ENCODE peak calls at places on chromosome 22, in seven cellular contexts. B is left ventricle myocardium inferior, E is A673, N is A549, M is colonic mucosa, Y is lung, L is IMR-90. A is an unnamed sample.

GRCh38 chr22:39825661-39826102 is 67.9 kb downstream of the ENTHD1 start:
- DNase-seq in L (no peak), M (no peak), Y (no peak), N (no peak), E (no peak), B (no peak), A (no peak)

GRCh38 chr22:43796567-43796966 is 15.5 kb downstream of the EFCAB6 start:
- DNase-seq in Y (no peak), B (no peak), N (no peak), M (no peak), L (peak), E (peak), A (no peak)

GRCh38 chr22:25970348-25970995 is 198.8 kb upstream of the SEZ6L start:
- DNase-seq in M (no peak), N (no peak), B (peak), Y (no peak), E (peak), L (no peak), A (no peak)

GRCh38 chr22:42286205-42286604 is 15.8 kb upstream of the TCF20 start:
- DNase-seq in B (no peak), N (no peak), M (no peak), L (no peak), Y (no peak), E (no peak), A (no peak)

GRCh38 chr22:44816141-44816540 is 63.8 kb downstream of the ARHGAP8 start:
- DNase-seq in M (no peak), N (no peak), B (peak), L (no peak), E (no peak), Y (no peak), A (no peak)

GRCh38 chr22:26502688-26503561 is 9.3 kb downstream of the TFIP11 start:
- DNase-seq in L (peak), E (peak), M (peak), N (no peak), Y (no peak), B (peak), A (peak)

GRCh38 chr22:47114813-47115517 is 352.5 kb downstream of the TBC1D22A start:
- DNase-seq in N (no peak), M (no peak), Y (no peak), B (no peak), E (no peak), L (no peak), A (no peak)

GRCh38 chr22:41565403-41566054 is 4.7 kb downstream of the CSDC2 start:
- DNase-seq in Y (no peak), E (peak), N (peak), L (peak), M (no peak), B (no peak), A (no peak)

GRCh38 chr22:49015459-49015858 is 812.2 kb downstream of the BRD1 start:
- DNase-seq in M (no peak), B (no peak), L (no peak), E (no peak), Y (no peak), N (no peak), A (no peak)

GRCh38 chr22:43126506-43127165 is 16.1 kb downstream of the BIK start:
- DNase-seq in N (peak), L (peak), E (no peak), M (peak), Y (no peak), B (no peak), A (peak)

GRCh38 chr22:24094966-24095365 is 83.9 kb downstream of the CABIN1 start:
- DNase-seq in E (no peak), B (no peak), Y (no peak), N (no peak), L (no peak), M (no peak), A (no peak)

GRCh38 chr22:30048711-30049110 is 31.6 kb upstream of the HORMAD2 start:
- DNase-seq in N (no peak), E (no peak), B (no peak), L (peak), Y (no peak), M (no peak), A (no peak)

GRCh38 chr22:44293034-44293433 is 19.7 kb downstream of the SHISAL1 start:
- DNase-seq in N (no peak), M (no peak), Y (no peak), E (no peak), L (no peak), B (no peak), A (no peak)

GRCh38 chr22:41501209-41501608 is 32.3 kb downstream of the ACO2 start:
- DNase-seq in M (no peak), N (peak), E (peak), B (no peak), L (no peak), Y (no peak), A (no peak)

GRCh38 chr22:33576205-33576604 is 344.1 kb downstream of the LARGE1 start:
- DNase-seq in B (no peak), L (no peak), Y (no peak), E (no peak), M (no peak), N (no peak), A (no peak)

GRCh38 chr22:26766510-26767350 is 109.3 kb downstream of the MIAT start:
- DNase-seq in E (no peak), M (no peak), Y (no peak), L (no peak), B (no peak), N (no peak), A (no peak)

GRCh38 chr22:27636716-27637503 is 164.6 kb downstream of the MN1 start:
- DNase-seq in E (no peak), N (no peak), Y (no peak), L (no peak), B (peak), M (no peak), A (no peak)

GRCh38 chr22:27642104-27642800 is 159.3 kb downstream of the MN1 start:
- DNase-seq in M (no peak), N (no peak), L (no peak), E (no peak), Y (no peak), B (no peak), A (no peak)

GRCh38 chr22:45994516-45995404 is 17.8 kb upstream of the WNT7B start:
- DNase-seq in E (peak), Y (peak), B (peak), L (peak), N (peak), M (peak), A (peak)

DNA sequence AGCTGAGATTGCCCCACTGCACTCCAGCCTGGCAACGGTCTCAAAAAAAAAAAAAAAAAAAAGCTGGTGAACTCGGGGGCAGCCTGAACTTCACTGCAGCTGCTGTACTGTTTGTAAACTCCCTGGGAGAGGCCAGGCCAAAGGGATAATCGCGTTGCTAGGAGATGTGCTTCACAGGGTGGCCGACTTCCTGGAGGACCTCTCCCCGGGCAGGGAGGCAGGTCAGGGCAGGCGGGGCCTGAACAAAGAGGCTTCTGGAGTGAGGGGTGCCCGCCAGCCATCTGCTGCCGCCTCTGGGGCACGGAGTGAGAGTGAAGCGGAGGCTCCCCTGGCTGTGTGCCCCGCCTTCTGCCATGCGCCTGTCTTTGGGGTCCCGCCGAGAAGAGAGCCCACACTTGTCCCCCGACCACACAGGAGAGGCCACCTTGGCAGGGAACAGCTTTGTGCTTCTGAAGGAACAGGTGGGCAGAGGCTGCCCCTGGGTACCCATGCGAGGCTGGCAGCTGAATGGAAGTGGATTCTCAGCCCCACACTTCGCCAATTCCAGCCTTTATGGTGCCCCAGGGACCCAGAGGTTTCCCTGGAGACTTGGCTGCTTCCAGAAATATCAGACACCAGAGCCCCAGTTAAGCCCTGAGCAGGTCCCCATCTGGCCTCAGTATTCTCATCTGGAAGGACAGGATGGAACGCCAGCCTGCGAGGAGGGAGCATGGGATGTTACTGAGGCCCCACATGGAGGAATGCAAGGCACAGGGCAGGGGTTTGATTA is 29.6 kb downstream of the TMEM184B start:
- DNase-seq in M (peak), B (peak), N (no peak), Y (no peak), E (no peak), L (peak), A (peak)
- H3K27ac ChIP-seq in M (peak), B (peak), N (peak), Y (no peak), E (no peak), L (peak), A (no peak)

GRCh38 chr22:35842954-35843353 is 125.3 kb downstream of the APOL5 start:
- DNase-seq in L (peak), B (no peak), E (peak), Y (peak), N (peak), M (peak), A (peak)
- TF ChIP-seq CTCF in L (peak), B (peak), E (peak), Y (no peak), N (peak), M (peak), A (peak)

GRCh38 chr22:36904260-36904659 is 9.2 kb upstream of the CSF2RB start:
- DNase-seq in Y (no peak), B (no peak), E (no peak), N (no peak), L (no peak), M (no peak), A (no peak)
- H3K4me3 ChIP-seq in Y (no peak), B (no peak), E (no peak), N (no peak), L (no peak), M (no peak), A (no peak)

GRCh38 chr22:17945851-17946690 is 78.3 kb downstream of the MICAL3 start:
- DNase-seq in M (no peak), E (no peak), B (no peak), Y (no peak), N (no peak), L (no peak), A (no peak)
- H3K27ac ChIP-seq in M (no peak), E (no peak), B (peak), Y (peak), N (peak), L (no peak), A (peak)

DNA sequence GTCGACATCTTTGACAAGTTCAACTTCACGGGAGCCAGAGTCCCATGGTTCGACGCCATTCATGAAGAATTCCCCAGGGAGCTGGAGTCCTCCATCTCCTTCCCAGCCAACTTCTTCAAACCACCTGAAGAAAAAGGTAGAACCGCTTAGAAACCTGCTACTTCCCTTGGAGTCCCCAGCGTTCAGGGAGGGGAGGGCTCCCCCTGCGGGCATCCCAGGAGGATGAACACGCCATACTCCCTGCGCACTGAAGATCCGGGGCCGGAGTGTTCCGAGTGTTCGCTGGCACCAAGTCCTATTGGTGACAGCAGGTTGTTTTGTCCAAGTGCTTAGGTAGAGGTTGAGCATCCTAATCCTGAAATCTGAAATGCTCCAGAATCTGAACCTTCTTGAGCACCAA is 51.7 kb upstream of the PRODH start:
- DNase-seq in N (peak), E (peak), L (no peak), B (no peak), Y (no peak), M (peak), A (peak)
- TF ChIP-seq CTCF in N (peak), E (peak), L (peak), B (peak), Y (no peak), M (no peak), A (peak)

A was measured in body of pancreas.